ENCODE peak calls at places on chromosomes 5 and 9, in nine cellular contexts. One of them, this sample, is unnamed.

GRCh38 chr9:110016340-110016739 is 191.6 kb downstream of the C9orf152 start:
- DNase-seq in kidney: no peak
- DNase-seq in PC-9: no peak
- DNase-seq in HCT116: peak; percentile 63
- DNase-seq in CD8-positive, alpha-beta T cell: no peak
- DNase-seq in IMR-90: peak; percentile 91
- DNase-seq in OCI-LY7: no peak
- DNase-seq in thoracic aorta: no peak
- DNase-seq in upper lobe of right lung: no peak
- DNase-seq in this sample: no peak

GRCh38 chr5:181140766-181141165 is 6.6 kb upstream of the OR2V2 start:
- DNase-seq in kidney: no peak
- DNase-seq in PC-9: no peak
- DNase-seq in HCT116: no peak
- DNase-seq in CD8-positive, alpha-beta T cell: no peak
- DNase-seq in IMR-90: no peak
- DNase-seq in OCI-LY7: no peak
- DNase-seq in thoracic aorta: no peak
- DNase-seq in upper lobe of right lung: no peak
- DNase-seq in this sample: no peak

GRCh38 chr5:139878093-139878492 is 82.5 kb downstream of the PSD2 start:
- DNase-seq in kidney: no peak
- DNase-seq in PC-9: no peak
- DNase-seq in HCT116: peak; percentile 16
- DNase-seq in CD8-positive, alpha-beta T cell: no peak
- DNase-seq in IMR-90: no peak
- DNase-seq in OCI-LY7: no peak
- DNase-seq in thoracic aorta: no peak
- DNase-seq in upper lobe of right lung: no peak
- DNase-seq in this sample: no peak

GRCh38 chr9:124771867-124772621 is 933 bp upstream of the NR6A1 start:
- DNase-seq in kidney: peak; percentile 89
- DNase-seq in PC-9: peak; percentile 65
- DNase-seq in HCT116: peak; percentile 63
- DNase-seq in CD8-positive, alpha-beta T cell: peak; percentile 30
- DNase-seq in IMR-90: peak; percentile 68
- DNase-seq in OCI-LY7: peak; percentile 68
- DNase-seq in thoracic aorta: no peak
- DNase-seq in upper lobe of right lung: peak; percentile 86
- DNase-seq in this sample: peak; percentile 69

GRCh38 chr5:131068893-131069643 is 96.0 kb downstream of the HINT1 start:
- DNase-seq in kidney: no peak
- DNase-seq in PC-9: no peak
- DNase-seq in HCT116: no peak
- DNase-seq in CD8-positive, alpha-beta T cell: peak; percentile 53
- DNase-seq in IMR-90: no peak
- DNase-seq in OCI-LY7: peak; percentile 34
- DNase-seq in thoracic aorta: no peak
- DNase-seq in upper lobe of right lung: no peak
- DNase-seq in this sample: no peak

GRCh38 chr5:160479926-160480325 is 58.3 kb downstream of the PTTG1 start:
- DNase-seq in kidney: no peak
- DNase-seq in PC-9: no peak
- DNase-seq in HCT116: no peak
- DNase-seq in CD8-positive, alpha-beta T cell: no peak
- DNase-seq in IMR-90: peak; percentile 84
- DNase-seq in OCI-LY7: no peak
- DNase-seq in thoracic aorta: no peak
- DNase-seq in upper lobe of right lung: no peak
- DNase-seq in this sample: no peak

GRCh38 chr5:19229210-19229835 is 758.7 kb downstream of the CDH18 start:
- DNase-seq in kidney: no peak
- DNase-seq in PC-9: no peak
- DNase-seq in HCT116: no peak
- DNase-seq in CD8-positive, alpha-beta T cell: no peak
- DNase-seq in IMR-90: no peak
- DNase-seq in OCI-LY7: no peak
- DNase-seq in thoracic aorta: no peak
- DNase-seq in upper lobe of right lung: no peak
- DNase-seq in this sample: no peak

GRCh38 chr5:90534922-90535321 is 5.5 kb upstream of the LYSMD3 start:
- DNase-seq in kidney: no peak
- DNase-seq in PC-9: peak; percentile 60
- DNase-seq in HCT116: no peak
- DNase-seq in CD8-positive, alpha-beta T cell: no peak
- DNase-seq in IMR-90: no peak
- DNase-seq in OCI-LY7: no peak
- DNase-seq in thoracic aorta: no peak
- DNase-seq in upper lobe of right lung: no peak
- DNase-seq in this sample: no peak

GRCh38 chr5:67344870-67345269 is 148.3 kb upstream of the CD180 start:
- DNase-seq in kidney: no peak
- DNase-seq in PC-9: no peak
- DNase-seq in HCT116: no peak
- DNase-seq in CD8-positive, alpha-beta T cell: no peak
- DNase-seq in IMR-90: no peak
- DNase-seq in OCI-LY7: no peak
- DNase-seq in thoracic aorta: no peak
- DNase-seq in upper lobe of right lung: no peak
- DNase-seq in this sample: no peak

GRCh38 chr9:6552033-6552737 is 93.3 kb downstream of the GLDC start:
- DNase-seq in kidney: no peak
- DNase-seq in PC-9: no peak
- DNase-seq in HCT116: no peak
- DNase-seq in CD8-positive, alpha-beta T cell: no peak
- DNase-seq in IMR-90: peak; percentile 83
- DNase-seq in OCI-LY7: no peak
- DNase-seq in thoracic aorta: no peak
- DNase-seq in upper lobe of right lung: no peak
- DNase-seq in this sample: no peak

GRCh38 chr9:93725382-93725781 is 149.0 kb downstream of the PHF2 start:
- DNase-seq in kidney: no peak
- DNase-seq in PC-9: no peak
- DNase-seq in HCT116: no peak
- DNase-seq in CD8-positive, alpha-beta T cell: no peak
- DNase-seq in IMR-90: no peak
- DNase-seq in OCI-LY7: no peak
- DNase-seq in thoracic aorta: no peak
- DNase-seq in upper lobe of right lung: no peak
- DNase-seq in this sample: no peak

GRCh38 chr5:174798411-174798930 is 74.1 kb downstream of the MSX2 start:
- DNase-seq in kidney: no peak
- DNase-seq in PC-9: no peak
- DNase-seq in HCT116: no peak
- DNase-seq in CD8-positive, alpha-beta T cell: no peak
- DNase-seq in IMR-90: no peak
- DNase-seq in OCI-LY7: no peak
- DNase-seq in thoracic aorta: no peak
- DNase-seq in upper lobe of right lung: no peak
- DNase-seq in this sample: no peak

GRCh38 chr5:144198386-144198785 is 27.7 kb downstream of the KCTD16 start:
- DNase-seq in kidney: no peak
- DNase-seq in PC-9: peak; percentile 82
- DNase-seq in HCT116: no peak
- DNase-seq in CD8-positive, alpha-beta T cell: no peak
- DNase-seq in IMR-90: peak; percentile 70
- DNase-seq in OCI-LY7: no peak
- DNase-seq in thoracic aorta: no peak
- DNase-seq in upper lobe of right lung: no peak
- DNase-seq in this sample: no peak

GRCh38 chr9:13369426-13369825 is 89.9 kb upstream of the MPDZ start:
- DNase-seq in kidney: no peak
- DNase-seq in PC-9: no peak
- DNase-seq in HCT116: no peak
- DNase-seq in CD8-positive, alpha-beta T cell: no peak
- DNase-seq in IMR-90: no peak
- DNase-seq in OCI-LY7: no peak
- DNase-seq in thoracic aorta: no peak
- DNase-seq in upper lobe of right lung: no peak
- DNase-seq in this sample: no peak

GRCh38 chr5:175694371-175695160 is 36.7 kb downstream of the HRH2 start:
- DNase-seq in kidney: peak; percentile 69
- DNase-seq in PC-9: no peak
- DNase-seq in HCT116: no peak
- DNase-seq in CD8-positive, alpha-beta T cell: no peak
- DNase-seq in IMR-90: no peak
- DNase-seq in OCI-LY7: no peak
- DNase-seq in thoracic aorta: no peak
- DNase-seq in upper lobe of right lung: no peak
- DNase-seq in this sample: no peak

GRCh38 chr5:36494756-36495637 is 111.4 kb upstream of the SLC1A3 start:
- DNase-seq in kidney: no peak
- DNase-seq in PC-9: peak; percentile 64
- DNase-seq in HCT116: no peak
- DNase-seq in CD8-positive, alpha-beta T cell: no peak
- DNase-seq in IMR-90: peak; percentile 23
- DNase-seq in OCI-LY7: no peak
- DNase-seq in thoracic aorta: no peak
- DNase-seq in upper lobe of right lung: no peak
- DNase-seq in this sample: no peak

GRCh38 chr9:131951905-131952304 is 127.8 kb downstream of the MED27 start:
- DNase-seq in kidney: peak; percentile 76
- DNase-seq in PC-9: no peak
- DNase-seq in HCT116: no peak
- DNase-seq in CD8-positive, alpha-beta T cell: no peak
- DNase-seq in IMR-90: peak; percentile 35
- DNase-seq in OCI-LY7: no peak
- DNase-seq in thoracic aorta: peak; percentile 20
- DNase-seq in upper lobe of right lung: no peak
- DNase-seq in this sample: no peak

GRCh38 chr9:95670122-95670521 is 153.4 kb upstream of the PTCH1 start:
- DNase-seq in kidney: no peak
- DNase-seq in PC-9: no peak
- DNase-seq in HCT116: no peak
- DNase-seq in CD8-positive, alpha-beta T cell: no peak
- DNase-seq in IMR-90: no peak
- DNase-seq in OCI-LY7: no peak
- DNase-seq in thoracic aorta: no peak
- DNase-seq in upper lobe of right lung: no peak
- DNase-seq in this sample: no peak

GRCh38 chr5:41509399-41510175 is 814 bp downstream of the PLCXD3 start:
- DNase-seq in kidney: peak; percentile 59
- DNase-seq in PC-9: no peak
- DNase-seq in HCT116: no peak
- DNase-seq in CD8-positive, alpha-beta T cell: no peak
- DNase-seq in IMR-90: no peak
- DNase-seq in OCI-LY7: no peak
- DNase-seq in thoracic aorta: no peak
- DNase-seq in upper lobe of right lung: peak; percentile 31
- DNase-seq in this sample: no peak

GRCh38 chr5:50325237-50325832 is 115.8 kb downstream of the EMB start:
- DNase-seq in kidney: no peak
- DNase-seq in PC-9: no peak
- DNase-seq in HCT116: peak; percentile 32
- DNase-seq in CD8-positive, alpha-beta T cell: peak; percentile 17
- DNase-seq in IMR-90: peak; percentile 28
- DNase-seq in OCI-LY7: peak; percentile 68
- DNase-seq in thoracic aorta: no peak
- DNase-seq in upper lobe of right lung: no peak
- DNase-seq in this sample: no peak

GRCh38 chr5:132905938-132906337 is 32.5 kb downstream of the LEAP2 start:
- DNase-seq in kidney: no peak
- DNase-seq in PC-9: peak; percentile 43
- DNase-seq in HCT116: no peak
- DNase-seq in CD8-positive, alpha-beta T cell: no peak
- DNase-seq in IMR-90: peak; percentile 50
- DNase-seq in OCI-LY7: peak; percentile 15
- DNase-seq in thoracic aorta: no peak
- DNase-seq in upper lobe of right lung: no peak
- DNase-seq in this sample: no peak
- TF ChIP-seq CTCF in kidney: no peak
- TF ChIP-seq CTCF in PC-9: no peak
- TF ChIP-seq CTCF in HCT116: peak; percentile 25
- TF ChIP-seq CTCF in CD8-positive, alpha-beta T cell: no peak
- TF ChIP-seq CTCF in IMR-90: no peak
- TF ChIP-seq CTCF in OCI-LY7: peak; percentile 31
- TF ChIP-seq CTCF in thoracic aorta: no peak
- TF ChIP-seq CTCF in upper lobe of right lung: peak; percentile 13
- TF ChIP-seq CTCF in this sample: no peak

DNA sequence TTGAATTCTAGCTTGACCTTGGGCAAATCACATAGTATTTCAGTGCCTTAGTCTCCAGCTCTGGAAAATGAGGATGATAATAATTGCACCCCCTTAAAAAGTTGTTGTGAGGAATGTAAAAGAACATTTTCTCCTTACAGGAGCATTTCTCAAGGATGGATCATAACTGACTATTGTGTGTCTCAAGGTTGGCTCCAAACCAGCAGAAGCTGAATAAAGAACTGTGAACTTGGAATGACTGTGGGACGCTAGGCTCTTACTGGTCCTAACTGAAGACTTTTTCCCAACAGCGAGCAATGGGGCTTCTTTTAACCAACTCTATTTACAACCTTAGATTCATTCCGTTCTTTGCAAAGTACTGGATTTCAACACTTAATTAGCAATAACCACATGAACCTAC is 26.2 kb upstream of the GLRX start:
- DNase-seq in kidney: no peak
- DNase-seq in PC-9: no peak
- DNase-seq in HCT116: no peak
- DNase-seq in CD8-positive, alpha-beta T cell: no peak
- DNase-seq in IMR-90: peak; percentile 73
- DNase-seq in OCI-LY7: no peak
- DNase-seq in thoracic aorta: no peak
- DNase-seq in upper lobe of right lung: no peak
- DNase-seq in this sample: no peak
- H3K36me3 ChIP-seq in kidney: no peaks in the 10 kb centered on the region
- H3K36me3 ChIP-seq in PC-9: no peaks in the 10 kb centered on the region
- H3K36me3 ChIP-seq in HCT116: no peaks in the 10 kb centered on the region
- H3K36me3 ChIP-seq in CD8-positive, alpha-beta T cell: no peaks in the 10 kb centered on the region
- H3K36me3 ChIP-seq in IMR-90: no peaks in the 10 kb centered on the region
- H3K36me3 ChIP-seq in OCI-LY7: no peaks in the 10 kb centered on the region
- H3K36me3 ChIP-seq in thoracic aorta: no peaks in the 10 kb centered on the region
- H3K36me3 ChIP-seq in upper lobe of right lung: no peaks in the 10 kb centered on the region
- H3K36me3 ChIP-seq in this sample: no peaks in the 10 kb centered on the region

DNA sequence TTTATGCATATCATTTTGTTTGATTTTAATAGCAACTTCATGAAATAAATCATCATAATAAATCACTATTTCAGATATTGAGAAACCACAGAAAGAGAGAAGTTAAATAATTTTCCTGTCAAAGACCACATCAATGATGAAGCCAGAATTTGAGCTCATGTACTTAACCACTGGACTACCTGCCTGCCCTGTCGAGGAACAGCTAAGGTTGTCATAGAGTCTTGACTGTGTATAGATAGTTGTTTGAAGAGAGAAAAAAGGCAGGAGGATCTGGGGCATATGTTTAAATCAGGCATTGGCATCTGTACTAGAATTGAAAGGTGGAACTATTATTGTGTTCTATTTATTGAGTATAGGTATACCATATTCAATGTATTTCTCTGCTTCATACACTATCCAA is 37.1 kb upstream of the CDKN2B start:
- DNase-seq in kidney: no peak
- DNase-seq in PC-9: no peak
- DNase-seq in HCT116: no peak
- DNase-seq in CD8-positive, alpha-beta T cell: no peak
- DNase-seq in IMR-90: no peak
- DNase-seq in OCI-LY7: no peak
- DNase-seq in thoracic aorta: no peak
- DNase-seq in upper lobe of right lung: no peak
- DNase-seq in this sample: no peak
- TF ChIP-seq CTCF in kidney: no peak
- TF ChIP-seq CTCF in PC-9: no peak
- TF ChIP-seq CTCF in HCT116: no peak
- TF ChIP-seq CTCF in CD8-positive, alpha-beta T cell: no peak
- TF ChIP-seq CTCF in IMR-90: no peak
- TF ChIP-seq CTCF in OCI-LY7: no peak
- TF ChIP-seq CTCF in thoracic aorta: no peak
- TF ChIP-seq CTCF in upper lobe of right lung: no peak
- TF ChIP-seq CTCF in this sample: no peak

GRCh38 chr9:36504154-36504550 is 68.5 kb upstream of the MELK start:
- DNase-seq in kidney: no peak
- DNase-seq in PC-9: no peak
- DNase-seq in HCT116: no peak
- DNase-seq in CD8-positive, alpha-beta T cell: peak; percentile 19
- DNase-seq in IMR-90: no peak
- DNase-seq in OCI-LY7: peak; percentile 48
- DNase-seq in thoracic aorta: no peak
- DNase-seq in upper lobe of right lung: no peak
- DNase-seq in this sample: no peak
- H3K36me3 ChIP-seq in kidney: no peaks in the 10 kb centered on the region
- H3K36me3 ChIP-seq in PC-9: no peaks in the 10 kb centered on the region
- H3K36me3 ChIP-seq in HCT116: no peaks in the 10 kb centered on the region
- H3K36me3 ChIP-seq in CD8-positive, alpha-beta T cell: no peaks in the 10 kb centered on the region
- H3K36me3 ChIP-seq in IMR-90: no peaks in the 10 kb centered on the region
- H3K36me3 ChIP-seq in OCI-LY7: no peaks in the 10 kb centered on the region
- H3K36me3 ChIP-seq in thoracic aorta: no peaks in the 10 kb centered on the region
- H3K36me3 ChIP-seq in upper lobe of right lung: no peaks in the 10 kb centered on the region
- H3K36me3 ChIP-seq in this sample: no peaks in the 10 kb centered on the region

This sample was measured in pancreas.